ENCODE peak calls at places on chromosomes 11 and 22, in seven cellular contexts. P, R, X, E, A, W and L are unnamed samples.

GRCh38 chr11:45879803-45880685 is 5.4 kb upstream of the MAPK8IP1 start:
- DNase-seq in A (no peak), R (no peak), P (no peak), X (no peak), W (no peak), E (peak; percentile 82), L (no peak)

GRCh38 chr22:50673231-50674126 is 856 bp downstream of the SHANK3 start:
- DNase-seq in A (no peak), R (no peak), W (peak; percentile 40), X (no peak), P (peak; percentile 44), E (no peak), L (no peak)

GRCh38 chr11:68361702-68362101 is 49.3 kb downstream of the LRP5 start:
- DNase-seq in X (no peak), P (no peak), W (no peak), R (no peak), E (no peak), A (no peak), L (no peak)

GRCh38 chr11:111922803-111923202 is 4.1 kb downstream of the C11orf52 start:
- DNase-seq in E (peak; percentile 65), W (no peak), X (no peak), R (no peak), A (no peak), P (no peak), L (no peak)

GRCh38 chr11:47944555-47945128 is 35.7 kb upstream of the PTPRJ start:
- DNase-seq in A (no peak), W (no peak), X (no peak), R (no peak), P (no peak), E (peak; percentile 53), L (no peak)

GRCh38 chr22:47334596-47334995 is 572.1 kb downstream of the TBC1D22A start:
- DNase-seq in R (no peak), E (no peak), X (no peak), W (no peak), A (no peak), P (no peak), L (no peak)

GRCh38 chr22:37994049-37994448 is 9.7 kb upstream of the SOX10 start:
- DNase-seq in W (no peak), X (no peak), E (no peak), P (no peak), R (no peak), A (no peak), L (no peak)

GRCh38 chr11:13019313-13019712 is 10.2 kb downstream of the RASSF10 start:
- DNase-seq in W (no peak), A (no peak), P (no peak), R (no peak), E (no peak), X (no peak), L (no peak)

GRCh38 chr11:15189646-15190365 is 75.1 kb downstream of the INSC start:
- DNase-seq in E (no peak), W (no peak), R (no peak), P (no peak), X (no peak), A (no peak), L (no peak)